ENCODE peak calls at places on chromosomes 7 and 10, in seven cellular contexts. A, D, B, E, N, L and Q are unnamed samples.

GRCh38 chr7:26305048-26305868 is 13.6 kb downstream of the SNX10 start:
- DNase-seq in D (no peak), A (no peak), N (no peak), E (no peak), L (no peak), B (no peak), Q (no peak)

GRCh38 chr7:155414508-155414907 is 43.4 kb upstream of the EN2 start:
- DNase-seq in E (no peak), A (peak), L (no peak), D (no peak), B (no peak), N (no peak), Q (no peak)

GRCh38 chr10:60234531-60234930 is 155.1 kb downstream of the ANK3 start:
- DNase-seq in B (no peak), D (no peak), L (no peak), N (no peak), A (no peak), E (no peak), Q (no peak)

GRCh38 chr7:158702196-158702595 is 2.4 kb downstream of the NCAPG2 start:
- DNase-seq in N (no peak), B (no peak), A (no peak), E (no peak), D (no peak), L (no peak), Q (no peak)

GRCh38 chr10:76962851-76963250 is 674.8 kb downstream of the KCNMA1 start:
- DNase-seq in B (no peak), E (peak), A (no peak), N (peak), L (no peak), D (no peak), Q (no peak)

GRCh38 chr7:148503900-148504487 is 86.6 kb upstream of the C7orf33 start:
- DNase-seq in A (no peak), N (peak), L (peak), E (peak), B (peak), D (no peak), Q (peak)

GRCh38 chr7:738241-738640 is 11.2 kb upstream of the PRKAR1B start:
- DNase-seq in D (no peak), L (no peak), N (no peak), A (no peak), B (no peak), E (no peak), Q (no peak)

GRCh38 chr10:52451817-52452216 is 137.7 kb downstream of the DKK1 start:
- DNase-seq in N (peak), E (peak), D (no peak), B (no peak), A (no peak), L (no peak), Q (no peak)

GRCh38 chr7:27175005-27175625 is 995 bp upstream of the HOXA10 start:
- DNase-seq in L (no peak), D (no peak), N (no peak), B (no peak), A (peak), E (peak), Q (no peak)

GRCh38 chr7:116093516-116094301 is 63.1 kb upstream of the TFEC start:
- DNase-seq in L (no peak), N (no peak), B (no peak), D (no peak), E (no peak), A (no peak), Q (no peak)

GRCh38 chr7:39453743-39454355 is 112.4 kb upstream of the YAE1 start:
- DNase-seq in N (peak), D (peak), A (peak), B (peak), E (peak), L (no peak), Q (peak)